ENCODE peak calls at places on chromosomes 3 and 15, in five cellular contexts. Q, R, F, W and G are unnamed samples.

GRCh38 chr15:97955040-97955439 is 5.5 kb upstream of the ARRDC4 start:
- DNase-seq in Q (no peak), R (no peak), F (no peak), W (no peak), G (no peak)

GRCh38 chr15:98000249-98001203 is 40.0 kb downstream of the ARRDC4 start:
- DNase-seq in Q (peak), R (no peak), F (no peak), W (no peak), G (no peak)

GRCh38 chr3:187738400-187739124 is 6.7 kb downstream of the BCL6 start:
- DNase-seq in Q (peak), R (peak), F (peak), W (peak), G (peak)

GRCh38 chr15:48766196-48766595 is 44.7 kb downstream of the CEP152 start:
- DNase-seq in Q (peak), R (no peak), F (no peak), W (no peak), G (no peak)

GRCh38 chr3:12307136-12307535 is 18.3 kb downstream of the PPARG start:
- DNase-seq in Q (no peak), R (no peak), F (no peak), W (no peak), G (no peak)

GRCh38 chr15:81292516-81293001 is 31.4 kb downstream of the STARD5 start:
- DNase-seq in Q (no peak), R (no peak), F (no peak), W (no peak), G (no peak)

GRCh38 chr3:108381531-108381930 is 85.2 kb downstream of the HHLA2 start:
- DNase-seq in Q (no peak), R (no peak), F (no peak), W (no peak), G (no peak)

GRCh38 chr3:40899286-40899712 is 300.0 kb upstream of the CTNNB1 start:
- DNase-seq in Q (peak), R (no peak), F (no peak), W (no peak), G (no peak)